ENCODE peak calls at places on chromosomes 11 and 22, in five cellular contexts. One of them, this sample, is unnamed.

GRCh38 chr11:47348859-47349258 is 3.6 kb downstream of the MYBPC3 start:
- DNase-seq in K562: no peak
- DNase-seq in HepG2: peak
- DNase-seq in GM12878: no peak
- DNase-seq in A549: peak
- DNase-seq in this sample: peak

GRCh38 chr22:50306753-50307749 is at the start of gene PLXNB2:
- DNase-seq in K562: peak
- DNase-seq in HepG2: peak
- DNase-seq in GM12878: no peak
- DNase-seq in A549: peak
- DNase-seq in this sample: peak

GRCh38 chr22:20036119-20036518 is 15.2 kb downstream of the TANGO2 start:
- DNase-seq in K562: no peak
- DNase-seq in HepG2: no peak
- DNase-seq in GM12878: no peak
- DNase-seq in A549: no peak
- DNase-seq in this sample: no peak

GRCh38 chr11:57379732-57380131 is 1.2 kb downstream of the PRG3 start:
- DNase-seq in K562: peak
- DNase-seq in HepG2: no peak
- DNase-seq in GM12878: no peak
- DNase-seq in A549: no peak
- DNase-seq in this sample: peak

GRCh38 chr11:36507824-36508489 is 2.1 kb downstream of the TRAF6 start:
- DNase-seq in K562: no peak
- DNase-seq in HepG2: no peak
- DNase-seq in GM12878: no peak
- DNase-seq in A549: no peak
- DNase-seq in this sample: no peak

GRCh38 chr11:122796128-122796717 is 42.1 kb upstream of the CRTAM start:
- DNase-seq in K562: peak
- DNase-seq in HepG2: peak
- DNase-seq in GM12878: no peak
- DNase-seq in A549: peak
- DNase-seq in this sample: peak

GRCh38 chr11:60840711-60841430 is 1.0 kb upstream of the CCDC86 start:
- DNase-seq in K562: no peak
- DNase-seq in HepG2: no peak
- DNase-seq in GM12878: no peak
- DNase-seq in A549: no peak
- DNase-seq in this sample: no peak

GRCh38 chr11:119727523-119728081 is 1.4 kb downstream of the NECTIN1 start:
- DNase-seq in K562: peak
- DNase-seq in HepG2: no peak
- DNase-seq in GM12878: no peak
- DNase-seq in A549: peak
- DNase-seq in this sample: peak

GRCh38 chr11:23313001-23313400 is 452.7 kb upstream of the CCDC179 start:
- DNase-seq in K562: no peak
- DNase-seq in HepG2: no peak
- DNase-seq in GM12878: no peak
- DNase-seq in A549: no peak
- DNase-seq in this sample: no peak

GRCh38 chr22:49960967-49961600 is 512 bp downstream of the PIM3 start:
- DNase-seq in K562: peak
- DNase-seq in HepG2: no peak
- DNase-seq in GM12878: no peak
- DNase-seq in A549: no peak
- DNase-seq in this sample: peak

GRCh38 chr11:69048718-69049489 is at the start of gene TPCN2:
- DNase-seq in K562: peak
- DNase-seq in HepG2: peak
- DNase-seq in GM12878: peak
- DNase-seq in A549: peak
- DNase-seq in this sample: peak

GRCh38 chr11:19595840-19596751 is 116.5 kb upstream of the NAV2 start:
- DNase-seq in K562: no peak
- DNase-seq in HepG2: no peak
- DNase-seq in GM12878: no peak
- DNase-seq in A549: peak
- DNase-seq in this sample: no peak

GRCh38 chr11:40032331-40032730 is 1427.1 kb downstream of the LRRC4C start:
- DNase-seq in K562: no peak
- DNase-seq in HepG2: no peak
- DNase-seq in GM12878: no peak
- DNase-seq in A549: no peak
- DNase-seq in this sample: peak

GRCh38 chr22:34105461-34106062 is 185.3 kb upstream of the LARGE1 start:
- DNase-seq in K562: no peak
- DNase-seq in HepG2: peak
- DNase-seq in GM12878: no peak
- DNase-seq in A549: peak
- DNase-seq in this sample: peak

GRCh38 chr22:22546490-22546889 is 12.6 kb downstream of the PRAME start:
- DNase-seq in K562: peak
- DNase-seq in HepG2: no peak
- DNase-seq in GM12878: no peak
- DNase-seq in A549: no peak
- DNase-seq in this sample: no peak

GRCh38 chr11:1158681-1159525 is 1.1 kb downstream of the MUC5AC start:
- DNase-seq in K562: no peak
- DNase-seq in HepG2: no peak
- DNase-seq in GM12878: no peak
- DNase-seq in A549: no peak
- DNase-seq in this sample: no peak

GRCh38 chr11:100930185-100930778 is 199.3 kb downstream of the PGR start:
- DNase-seq in K562: peak
- DNase-seq in HepG2: peak
- DNase-seq in GM12878: no peak
- DNase-seq in A549: peak
- DNase-seq in this sample: peak

GRCh38 chr11:1877211-1878133 is 14.2 kb downstream of the PRR33 start:
- DNase-seq in K562: no peak
- DNase-seq in HepG2: peak
- DNase-seq in GM12878: no peak
- DNase-seq in A549: no peak
- DNase-seq in this sample: no peak

GRCh38 chr11:125990244-125990643 is 44.4 kb downstream of the VSIG10L2 start:
- DNase-seq in K562: no peak
- DNase-seq in HepG2: no peak
- DNase-seq in GM12878: no peak
- DNase-seq in A549: no peak
- DNase-seq in this sample: no peak

GRCh38 chr11:44223261-44223660 is 86.7 kb downstream of the ALX4 start:
- DNase-seq in K562: no peak
- DNase-seq in HepG2: no peak
- DNase-seq in GM12878: no peak
- DNase-seq in A549: no peak
- DNase-seq in this sample: no peak

GRCh38 chr11:100929377-100929776 is 200.2 kb downstream of the PGR start:
- DNase-seq in K562: no peak
- DNase-seq in HepG2: no peak
- DNase-seq in GM12878: no peak
- DNase-seq in A549: no peak
- DNase-seq in this sample: no peak

GRCh38 chr22:47053865-47054185 is 291.4 kb downstream of the TBC1D22A start:
- DNase-seq in K562: no peak
- DNase-seq in HepG2: no peak
- DNase-seq in GM12878: no peak
- DNase-seq in A549: no peak
- DNase-seq in this sample: no peak

GRCh38 chr11:60915250-60915914 is 1.4 kb downstream of the TMEM109 start:
- DNase-seq in K562: no peak
- DNase-seq in HepG2: no peak
- DNase-seq in GM12878: peak
- DNase-seq in A549: peak
- DNase-seq in this sample: peak

GRCh38 chr22:37301144-37301820 is 19.0 kb downstream of the CYTH4 start:
- DNase-seq in K562: no peak
- DNase-seq in HepG2: no peak
- DNase-seq in GM12878: no peak
- DNase-seq in A549: no peak
- DNase-seq in this sample: no peak

GRCh38 chr11:26623076-26623666 is 51.1 kb upstream of the MUC15 start:
- DNase-seq in K562: no peak
- DNase-seq in HepG2: no peak
- DNase-seq in GM12878: no peak
- DNase-seq in A549: peak
- DNase-seq in this sample: no peak

GRCh38 chr22:21762712-21763581 is 27.4 kb upstream of the YPEL1 start:
- DNase-seq in K562: no peak
- DNase-seq in HepG2: no peak
- DNase-seq in GM12878: no peak
- DNase-seq in A549: no peak
- DNase-seq in this sample: no peak

GRCh38 chr11:117888140-117888561 is 11.7 kb upstream of the FXYD6 start:
- DNase-seq in K562: no peak
- DNase-seq in HepG2: no peak
- DNase-seq in GM12878: no peak
- DNase-seq in A549: no peak
- DNase-seq in this sample: no peak

GRCh38 chr22:27857441-27857840 is 55.9 kb upstream of the MN1 start:
- DNase-seq in K562: no peak
- DNase-seq in HepG2: no peak
- DNase-seq in GM12878: no peak
- DNase-seq in A549: no peak
- DNase-seq in this sample: no peak

GRCh38 chr11:108654994-108655631 is 9.8 kb upstream of the DDX10 start:
- DNase-seq in K562: peak
- DNase-seq in HepG2: peak
- DNase-seq in GM12878: no peak
- DNase-seq in A549: peak
- DNase-seq in this sample: peak
- TF ChIP-seq JUNB in K562: no peak
- TF ChIP-seq JUNB in HepG2: no peak
- TF ChIP-seq JUNB in GM12878: no peak
- TF ChIP-seq JUNB in A549: no peak
- TF ChIP-seq JUNB in this sample: no peak

GRCh38 chr22:31496735-31497146 is 405 bp downstream of the SFI1 start:
- DNase-seq in K562: no peak
- DNase-seq in HepG2: no peak
- DNase-seq in GM12878: no peak
- DNase-seq in A549: no peak
- DNase-seq in this sample: no peak
- TF ChIP-seq JUNB in K562: no peak
- TF ChIP-seq JUNB in HepG2: no peak
- TF ChIP-seq JUNB in GM12878: no peak
- TF ChIP-seq JUNB in A549: no peak
- TF ChIP-seq JUNB in this sample: no peak

DNA sequence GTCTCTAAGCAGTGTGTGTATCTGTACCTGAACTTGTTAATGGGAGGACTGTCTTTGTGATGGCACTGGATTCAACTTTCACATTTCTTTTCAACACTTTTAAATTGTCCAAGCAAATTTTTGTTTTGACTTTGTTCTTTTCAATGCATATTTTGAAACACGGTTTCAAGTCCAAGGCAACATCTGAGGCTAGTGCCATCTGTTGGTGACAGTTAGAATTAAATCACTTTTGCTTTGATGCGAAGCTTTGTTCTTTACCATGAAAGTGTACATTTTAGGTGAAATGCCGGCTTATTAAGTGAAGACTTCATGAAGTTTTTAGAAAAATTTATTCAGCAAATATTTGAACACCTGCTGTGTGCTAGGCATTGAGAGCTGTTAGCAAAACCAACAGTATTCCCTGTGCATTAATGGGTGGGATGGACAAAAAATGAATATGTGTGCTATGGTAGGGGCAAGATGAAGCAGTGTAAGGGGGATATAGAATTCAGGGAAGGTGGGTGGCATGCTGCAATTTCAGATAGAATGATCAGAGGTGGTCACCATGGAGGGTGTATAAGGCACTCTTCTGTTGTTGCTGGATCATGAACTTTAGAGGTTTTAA is 70.2 kb downstream of the DDX10 start:
- DNase-seq in K562: peak
- DNase-seq in HepG2: peak
- DNase-seq in GM12878: no peak
- DNase-seq in A549: no peak
- DNase-seq in this sample: peak
- TF ChIP-seq JUNB in K562: no peak
- TF ChIP-seq JUNB in HepG2: no peak
- TF ChIP-seq JUNB in GM12878: no peak
- TF ChIP-seq JUNB in A549: no peak
- TF ChIP-seq JUNB in this sample: no peak

DNA sequence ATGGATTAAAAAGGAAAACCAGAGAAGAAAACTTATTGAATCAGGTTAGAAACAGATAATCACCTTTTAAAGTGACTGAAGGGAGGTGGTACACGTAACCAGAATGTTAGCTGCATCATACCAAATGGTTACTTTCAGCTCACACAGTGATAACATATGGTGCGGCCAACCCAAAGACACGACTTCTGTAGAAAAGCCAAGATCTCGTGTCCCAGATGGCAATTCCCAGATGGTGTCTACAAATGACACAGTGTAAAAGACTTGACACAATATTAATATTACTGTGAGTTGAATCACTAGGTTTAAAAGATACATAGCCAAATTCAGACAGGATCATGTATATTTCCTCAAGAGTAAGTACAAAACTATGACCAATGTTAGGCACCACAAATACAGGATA is 5.1 kb downstream of the PPP2R1B start:
- DNase-seq in K562: no peak
- DNase-seq in HepG2: no peak
- DNase-seq in GM12878: no peak
- DNase-seq in A549: no peak
- DNase-seq in this sample: no peak
- TF ChIP-seq JUNB in K562: no peak
- TF ChIP-seq JUNB in HepG2: no peak
- TF ChIP-seq JUNB in GM12878: no peak
- TF ChIP-seq JUNB in A549: no peak
- TF ChIP-seq JUNB in this sample: no peak